ENCODE peak calls at places on chromosomes 7 and 10, in five cellular contexts. E is A549, Q is fibroblast of lung, C is SK-N-SH, M is PC-9. D is an unnamed sample.

GRCh38 chr10:45418859-45419672 is 45.0 kb downstream of the ALOX5 start:
- DNase-seq in E (no peak), Q (peak), C (peak), M (no peak), D (no peak)

GRCh38 chr7:74093671-74094223 is 10.1 kb downstream of the LIMK1 start:
- DNase-seq in E (no peak), Q (no peak), C (peak), M (peak), D (no peak)

GRCh38 chr7:55307123-55307916 is 57.8 kb upstream of the LANCL2 start:
- DNase-seq in E (no peak), Q (no peak), C (no peak), M (no peak), D (no peak)

GRCh38 chr7:33040803-33041516 is 21.6 kb downstream of the NT5C3A start:
- DNase-seq in E (no peak), Q (peak), C (no peak), M (peak), D (peak)

GRCh38 chr7:142384508-142384922 is 126.7 kb upstream of the PRSS58 start:
- DNase-seq in E (no peak), Q (peak), C (no peak), M (peak), D (peak)

GRCh38 chr10:76918106-76918505 is 719.5 kb downstream of the KCNMA1 start:
- DNase-seq in E (no peak), Q (no peak), C (no peak), M (no peak), D (no peak)

GRCh38 chr7:26199301-26200112 is 1.0 kb downstream of the HNRNPA2B1 start:
- DNase-seq in E (no peak), Q (peak), C (peak), M (no peak), D (no peak)

GRCh38 chr10:93775330-93775729 is 17.6 kb downstream of the LGI1 start:
- DNase-seq in E (no peak), Q (no peak), C (no peak), M (no peak), D (no peak)

GRCh38 chr7:33550363-33550762 is 355.0 kb upstream of the BMPER start:
- DNase-seq in E (no peak), Q (no peak), C (no peak), M (no peak), D (no peak)

GRCh38 chr10:92419740-92420553 is 129.0 kb downstream of the MARCHF5 start:
- DNase-seq in E (no peak), Q (peak), C (no peak), M (no peak), D (no peak)

GRCh38 chr7:94133460-94133859 is 129.3 kb upstream of the BET1 start:
- DNase-seq in E (no peak), Q (peak), C (no peak), M (no peak), D (no peak)

GRCh38 chr10:43209651-43210141 is 57.2 kb downstream of the RASGEF1A start:
- DNase-seq in E (no peak), Q (no peak), C (no peak), M (no peak), D (no peak)

GRCh38 chr7:135659159-135659837 is 3.0 kb upstream of the STMP1 start:
- DNase-seq in E (no peak), Q (no peak), C (no peak), M (no peak), D (no peak)

GRCh38 chr10:436013-436697 is 253.3 kb downstream of the DIP2C start:
- DNase-seq in E (no peak), Q (no peak), C (no peak), M (no peak), D (no peak)

GRCh38 chr10:48449501-48450232 is 143.2 kb downstream of the MAPK8 start:
- DNase-seq in E (no peak), Q (no peak), C (no peak), M (no peak), D (no peak)

GRCh38 chr7:99325597-99326407 is at the start of gene ARPC1A:
- DNase-seq in E (peak), Q (peak), C (peak), M (peak), D (peak)

GRCh38 chr7:151550601-151551286 is 31.0 kb upstream of the RHEB start:
- DNase-seq in E (peak), Q (peak), C (no peak), M (peak), D (peak)

GRCh38 chr10:44950326-44951225 is 9.0 kb upstream of the RASSF4 start:
- DNase-seq in E (no peak), Q (no peak), C (no peak), M (no peak), D (no peak)

GRCh38 chr7:104045183-104045582 is 55.7 kb upstream of the RELN start:
- DNase-seq in E (no peak), Q (no peak), C (no peak), M (no peak), D (no peak)

GRCh38 chr10:8456386-8456785 is 401.9 kb downstream of the GATA3 start:
- DNase-seq in E (no peak), Q (no peak), C (no peak), M (no peak), D (no peak)

GRCh38 chr7:2012981-2013380 is 219.8 kb downstream of the MAD1L1 start:
- DNase-seq in E (no peak), Q (peak), C (peak), M (no peak), D (no peak)

GRCh38 chr10:126166797-126167196 is 221.5 kb downstream of the ADAM12 start:
- DNase-seq in E (no peak), Q (no peak), C (no peak), M (no peak), D (no peak)

GRCh38 chr7:108120196-108120595 is 10.0 kb downstream of the LAMB4 start:
- DNase-seq in E (no peak), Q (no peak), C (no peak), M (no peak), D (no peak)

GRCh38 chr7:17159500-17160037 is 138.9 kb upstream of the AHR start:
- DNase-seq in E (no peak), Q (no peak), C (no peak), M (no peak), D (no peak)

GRCh38 chr7:527723-528122 is 8.1 kb upstream of the PDGFA start:
- DNase-seq in E (no peak), Q (no peak), C (no peak), M (no peak), D (no peak)

GRCh38 chr7:155694846-155695245 is 50.4 kb downstream of the RBM33 start:
- DNase-seq in E (no peak), Q (peak), C (no peak), M (no peak), D (no peak)

GRCh38 chr10:130395248-130395936 is 259.2 kb downstream of the GLRX3 start:
- DNase-seq in E (no peak), Q (no peak), C (no peak), M (no peak), D (no peak)

GRCh38 chr7:157515342-157516041 is 178.7 kb downstream of the DNAJB6 start:
- DNase-seq in E (no peak), Q (no peak), C (no peak), M (no peak), D (no peak)

GRCh38 chr10:70622981-70623844 is 20.7 kb upstream of the PRF1 start:
- DNase-seq in E (no peak), Q (peak), C (no peak), M (no peak), D (no peak)

GRCh38 chr7:28419717-28420116 is 7.4 kb downstream of the CREB5 start:
- DNase-seq in E (no peak), Q (peak), C (no peak), M (no peak), D (peak)

GRCh38 chr10:78664929-78665525 is 403.7 kb upstream of the ZMIZ1 start:
- DNase-seq in E (no peak), Q (peak), C (no peak), M (no peak), D (no peak)

GRCh38 chr10:6445671-6446278 is 134.3 kb downstream of the PRKCQ start:
- DNase-seq in E (peak), Q (peak), C (peak), M (peak), D (peak)

GRCh38 chr10:9853405-9854010 is 1164.2 kb upstream of the CELF2 start:
- DNase-seq in E (no peak), Q (no peak), C (peak), M (no peak), D (no peak)
- TF ChIP-seq CTCF in E (no peak), Q (no peak), C (no peak), M (no peak), D (no peak)

GRCh38 chr10:69051303-69051702 is 36.6 kb upstream of the SRGN start:
- DNase-seq in E (no peak), Q (peak), C (no peak), M (no peak), D (no peak)
- H3K27ac ChIP-seq in E (no peak), Q (no peak), C (no peak), M (no peak), D (no peak)

GRCh38 chr7:76314042-76314721 is 11.7 kb downstream of the HSPB1 start:
- DNase-seq in E (peak), Q (peak), C (peak), M (peak), D (peak)

GRCh38 chr7:76317782-76318487 is 15.5 kb downstream of the HSPB1 start:
- DNase-seq in E (peak), Q (peak), C (peak), M (peak), D (peak)

GRCh38 chr7:76316984-76317781 is 14.7 kb downstream of the HSPB1 start:
- DNase-seq in E (no peak), Q (no peak), C (no peak), M (no peak), D (no peak)

GRCh38 chr7:76315372-76315771 is 12.9 kb downstream of the HSPB1 start:
- DNase-seq in E (no peak), Q (no peak), C (no peak), M (no peak), D (no peak)

DNA sequence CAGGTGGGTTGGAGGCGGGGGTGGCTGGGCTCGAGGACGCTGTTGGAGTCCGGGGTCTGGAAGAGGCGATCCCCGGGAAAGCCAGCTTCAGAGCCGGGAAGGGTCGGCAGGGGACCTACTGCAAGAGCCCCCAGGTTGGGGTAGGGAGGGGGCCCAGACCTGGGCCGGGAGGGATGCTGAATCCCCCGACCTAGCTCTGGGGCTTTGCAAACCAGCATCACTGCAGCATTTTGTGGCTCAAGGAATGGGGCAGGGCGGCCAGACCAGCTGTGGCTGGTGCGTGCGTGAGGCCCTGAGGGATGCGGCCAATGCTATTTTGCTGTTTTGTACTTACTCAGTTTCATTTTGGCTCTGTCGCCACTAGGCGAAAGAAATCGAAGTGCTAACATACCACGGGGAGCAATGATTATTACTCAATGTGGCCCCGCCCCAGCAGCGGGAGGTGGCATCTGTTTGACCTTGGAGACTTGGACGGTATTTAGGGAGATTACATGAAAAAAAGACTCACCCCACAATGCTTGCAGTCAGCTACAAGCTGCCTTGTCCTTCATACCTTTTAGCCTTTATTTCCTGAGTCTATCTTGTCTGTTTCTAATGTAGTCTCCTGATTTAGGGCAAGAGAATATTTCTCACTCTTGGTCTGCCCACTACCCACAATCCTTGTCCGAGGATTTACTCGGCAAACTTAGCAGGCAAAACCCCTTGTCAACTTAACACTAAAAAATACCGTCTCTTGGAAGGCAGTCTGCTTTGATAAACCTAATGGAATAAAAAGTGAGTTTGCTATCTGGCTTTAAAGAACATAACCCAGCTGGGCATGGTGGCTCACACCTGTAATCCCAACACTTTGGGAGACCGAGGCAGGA is 16.2 kb downstream of the HSPB1 start:
- DNase-seq in E (peak), Q (peak), C (peak), M (peak), D (peak)
- TF ChIP-seq CTCF in E (peak), Q (peak), C (peak), M (peak), D (no peak)

GRCh38 chr7:116273918-116274301 is 63.6 kb downstream of the TES start:
- DNase-seq in E (peak), Q (no peak), C (no peak), M (no peak), D (no peak)
- H3K27ac ChIP-seq in E (peak), Q (peak), C (no peak), M (peak), D (no peak)

DNA sequence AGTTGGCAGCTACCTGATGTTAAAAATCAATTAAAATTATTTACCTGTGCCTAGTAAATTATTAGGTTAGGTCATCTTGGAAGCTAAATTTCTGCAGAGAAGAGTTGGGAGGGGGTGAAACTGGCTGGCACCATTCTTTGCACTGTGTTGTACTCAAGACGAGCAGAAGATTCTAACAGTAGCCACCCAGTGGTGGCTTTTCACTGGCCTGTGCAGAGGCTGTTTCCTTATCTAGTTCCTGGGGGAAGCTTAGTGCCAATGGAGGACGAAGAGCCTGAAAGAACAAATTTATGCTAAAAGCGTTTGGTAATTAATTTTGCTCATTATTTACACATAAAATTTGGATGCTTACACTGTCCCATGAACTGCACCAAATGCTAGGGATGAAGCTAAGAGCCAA is 595.3 kb downstream of the XPNPEP1 start:
- DNase-seq in E (no peak), Q (no peak), C (no peak), M (no peak), D (no peak)
- TF ChIP-seq CTCF in E (no peak), Q (no peak), C (peak), M (no peak), D (no peak)

GRCh38 chr7:50657341-50657873 is 92.2 kb upstream of the DDC start:
- DNase-seq in E (no peak), Q (peak), C (no peak), M (no peak), D (peak)
- H3K27ac ChIP-seq in E (no peak), Q (no peak), C (no peak), M (no peak), D (peak)

GRCh38 chr10:97332586-97333350 is 1.8 kb downstream of the FRAT2 start:
- DNase-seq in E (no peak), Q (peak), C (no peak), M (peak), D (peak)
- TF ChIP-seq CTCF in E (no peak), Q (peak), C (no peak), M (no peak), D (peak)

DNA sequence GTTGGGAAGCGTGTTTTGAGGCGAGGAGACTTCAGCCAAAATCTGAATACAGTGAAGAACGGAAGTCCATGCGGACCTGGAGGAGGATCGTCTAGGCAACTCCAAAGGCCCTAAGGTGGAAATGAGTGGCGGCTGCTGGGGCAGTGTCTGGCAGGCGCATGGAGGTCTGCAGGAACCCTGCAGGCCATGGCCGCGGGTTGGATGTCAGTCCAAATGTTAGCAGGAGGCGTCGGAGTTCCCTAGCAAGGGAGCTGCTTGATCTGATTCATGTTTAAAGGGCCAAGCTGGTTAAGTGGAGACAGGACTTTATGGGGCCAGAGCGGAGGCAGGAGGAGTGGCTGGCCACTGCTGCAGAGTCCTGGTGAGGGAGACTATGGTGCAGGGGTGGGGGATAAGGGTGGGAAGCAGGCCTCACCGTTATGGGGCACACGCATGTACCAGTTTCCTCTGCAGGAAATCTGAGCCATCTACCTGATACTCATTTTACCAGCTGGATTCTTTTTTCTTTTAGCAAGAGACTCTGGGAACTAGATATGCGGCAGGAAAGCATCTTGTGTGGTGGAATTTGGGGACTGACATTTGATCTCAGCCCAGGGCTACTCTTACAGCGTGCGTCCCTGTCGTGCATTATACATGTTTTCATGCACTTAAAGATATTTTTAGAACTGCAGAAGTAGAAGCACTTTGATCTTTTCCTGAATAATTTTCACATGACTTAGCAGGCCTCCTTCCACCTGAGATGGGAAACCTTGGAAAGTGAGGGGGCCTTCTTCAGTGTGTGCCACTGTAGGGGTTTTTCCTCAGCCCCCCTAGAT is 6.6 kb upstream of the REPIN1 start:
- DNase-seq in E (no peak), Q (no peak), C (no peak), M (no peak), D (no peak)
- H3K27ac ChIP-seq in E (no peak), Q (no peak), C (no peak), M (no peak), D (no peak)

DNA sequence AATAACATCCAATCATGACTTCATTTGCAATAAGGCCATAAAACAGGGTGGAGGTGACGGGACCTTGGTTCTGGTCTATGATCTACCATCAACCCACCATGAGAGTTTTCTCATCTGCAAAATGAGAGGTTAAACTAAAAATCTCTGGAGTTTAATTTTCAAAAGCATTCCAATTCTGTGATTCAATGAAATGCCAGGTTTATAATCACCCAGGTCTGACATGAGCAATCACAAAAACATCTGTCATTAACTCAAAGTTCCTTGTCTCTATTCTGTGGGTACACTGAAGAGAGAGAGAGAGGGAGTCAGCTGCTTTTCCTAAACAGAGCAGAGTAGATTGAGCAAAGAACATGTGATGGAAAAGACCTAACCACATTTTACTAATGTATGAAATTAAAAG is 75.4 kb downstream of the NUDCD3 start:
- DNase-seq in E (no peak), Q (no peak), C (no peak), M (no peak), D (peak)
- TF ChIP-seq CTCF in E (no peak), Q (no peak), C (no peak), M (no peak), D (no peak)

GRCh38 chr10:74036474-74036873 is 38.6 kb downstream of the VCL start:
- DNase-seq in E (no peak), Q (no peak), C (no peak), M (no peak), D (no peak)
- H3K27ac ChIP-seq in E (no peak), Q (no peak), C (no peak), M (no peak), D (no peak)